ENCODE peak calls at places on chromosomes 16 and 17, in ten cellular contexts. P, O, U, K, N, I, L, Q, R and H are unnamed samples.
A peak's percentile ranks its signal among the peaks of the same experiment; 100 is the strongest.

GRCh38 chr17:27456681-27457404 is 595 bp downstream of the KSR1 start:
- DNase-seq in P (no peak), O (no peak), U (no peak), K (no peak), N (peak; percentile 50), I (peak; percentile 68), L (no peak), Q (no peak), R (no peak), H (no peak)

GRCh38 chr16:49010396-49010795 is 271.2 kb downstream of the CBLN1 start:
- DNase-seq in P (no peak), O (no peak), U (no peak), K (no peak), N (no peak), I (no peak), L (no peak), Q (no peak), R (no peak), H (no peak)

GRCh38 chr17:41338961-41339485 is 11.6 kb downstream of the KRT33A start:
- DNase-seq in P (no peak), O (no peak), U (no peak), K (no peak), N (no peak), I (no peak), L (no peak), Q (no peak), R (no peak), H (no peak)

GRCh38 chr17:48998557-48999440 is 1.6 kb downstream of the IGF2BP1 start:
- DNase-seq in P (peak; percentile 67), O (peak; percentile 86), U (no peak), K (no peak), N (no peak), I (no peak), L (no peak), Q (no peak), R (no peak), H (peak; percentile 8)

GRCh38 chr16:28846933-28847273 is 755 bp upstream of the TUFM start:
- DNase-seq in P (no peak), O (no peak), U (no peak), K (no peak), N (no peak), I (no peak), L (no peak), Q (no peak), R (no peak), H (no peak)

GRCh38 chr17:65261152-65261551 is 124.0 kb downstream of the RGS9 start:
- DNase-seq in P (no peak), O (no peak), U (no peak), K (no peak), N (peak; percentile 39), I (no peak), L (no peak), Q (no peak), R (no peak), H (no peak)

GRCh38 chr16:84143784-84144199 is 1.2 kb downstream of the HSDL1 start:
- DNase-seq in P (peak; percentile 2), O (peak; percentile 12), U (no peak), K (no peak), N (no peak), I (no peak), L (no peak), Q (no peak), R (no peak), H (no peak)

GRCh38 chr17:8629371-8630226 is 926 bp downstream of the MYH10 start:
- DNase-seq in P (peak; percentile 53), O (peak; percentile 21), U (peak; percentile 52), K (no peak), N (peak; percentile 50), I (peak; percentile 68), L (peak; percentile 45), Q (no peak), R (peak; percentile 57), H (peak; percentile 47)

GRCh38 chr17:57735707-57736106 is 9.4 kb downstream of the CCDC182 start:
- DNase-seq in P (no peak), O (peak; percentile 34), U (no peak), K (no peak), N (peak; percentile 50), I (no peak), L (no peak), Q (no peak), R (no peak), H (no peak)

GRCh38 chr16:262121-262745 is 13.5 kb downstream of the RGS11 start:
- DNase-seq in P (no peak), O (no peak), U (no peak), K (no peak), N (no peak), I (no peak), L (no peak), Q (no peak), R (no peak), H (no peak)

GRCh38 chr16:12784076-12784475 is 19.6 kb downstream of the CPPED1 start:
- DNase-seq in P (no peak), O (no peak), U (no peak), K (no peak), N (no peak), I (no peak), L (no peak), Q (no peak), R (no peak), H (no peak)

GRCh38 chr17:76833747-76834146 is 34.5 kb upstream of the MGAT5B start:
- DNase-seq in P (no peak), O (no peak), U (no peak), K (no peak), N (no peak), I (no peak), L (no peak), Q (no peak), R (no peak), H (no peak)

GRCh38 chr17:40139566-40140058 is 725 bp upstream of the CASC3 start:
- DNase-seq in P (no peak), O (no peak), U (no peak), K (no peak), N (no peak), I (no peak), L (no peak), Q (peak; percentile 30), R (peak; percentile 71), H (no peak)

GRCh38 chr16:23119570-23119969 is 29.7 kb downstream of the USP31 start:
- DNase-seq in P (peak; percentile 58), O (no peak), U (no peak), K (no peak), N (no peak), I (no peak), L (no peak), Q (no peak), R (no peak), H (no peak)

GRCh38 chr16:86886651-86887050 is 308.3 kb downstream of the FOXL1 start:
- DNase-seq in P (no peak), O (no peak), U (no peak), K (no peak), N (no peak), I (no peak), L (peak; percentile 14), Q (no peak), R (no peak), H (no peak)
- TF ChIP-seq CTCF in P (no peak), O (no peak), U (no peak), K (no peak), N (no peak), I (no peak), L (no peak), Q (no peak), R (no peak), H (no peak)

DNA sequence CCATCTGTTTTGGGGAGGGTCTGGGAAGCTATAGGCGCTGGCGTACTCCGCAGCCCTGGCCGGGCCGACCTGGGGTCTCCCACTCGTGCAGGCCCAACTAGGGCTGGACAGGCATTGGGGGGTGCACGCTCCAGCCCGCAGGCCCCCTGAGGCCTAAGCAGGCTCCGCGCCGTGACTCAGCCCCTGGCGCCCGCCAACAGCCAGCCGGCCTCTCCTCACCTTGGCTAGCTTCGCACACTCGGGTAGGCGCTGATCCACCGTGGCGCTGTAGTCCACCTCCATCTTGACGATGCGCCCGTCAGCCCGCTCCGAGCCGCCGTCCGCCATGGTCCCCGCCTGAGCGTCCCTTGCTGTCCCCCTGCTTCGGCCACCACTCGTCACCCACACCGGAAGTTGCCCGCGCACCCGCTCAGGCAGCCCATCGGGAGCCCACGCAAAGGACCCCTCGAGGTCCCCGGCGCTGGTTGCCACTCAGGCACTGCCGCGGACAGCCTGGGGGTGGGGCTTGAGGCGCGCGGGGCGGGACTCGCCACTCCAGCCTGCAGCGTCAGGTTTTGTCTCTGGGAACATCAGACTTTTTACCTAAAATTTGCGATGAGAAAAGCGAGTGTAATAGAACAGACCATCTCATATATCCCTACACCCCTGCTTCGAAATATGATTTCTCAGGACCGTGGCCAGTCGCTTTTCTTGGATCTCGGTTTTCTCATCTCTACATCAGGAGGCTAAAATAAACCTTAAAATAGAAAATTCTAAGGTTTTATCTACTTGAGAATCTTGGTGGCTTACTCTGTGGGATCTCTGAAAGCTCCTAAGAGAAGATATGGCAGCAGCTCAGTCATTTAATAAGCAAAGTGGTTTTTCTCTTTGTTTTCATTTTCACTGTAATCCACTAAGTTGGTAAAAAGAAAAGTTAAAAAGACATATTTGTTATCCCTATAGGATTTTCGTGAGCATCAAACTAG is at the start of gene PSMD12:
- DNase-seq in P (peak; percentile 94), O (peak; percentile 93), U (peak; percentile 97), K (peak; percentile 67), N (peak; percentile 88), I (peak; percentile 97), L (peak; percentile 95), Q (peak; percentile 91), R (peak; percentile 96), H (peak; percentile 96)
- TF ChIP-seq CTCF in P (no peak), O (no peak), U (no peak), K (no peak), N (no peak), I (no peak), L (no peak), Q (no peak), R (peak; percentile 17), H (no peak)

DNA sequence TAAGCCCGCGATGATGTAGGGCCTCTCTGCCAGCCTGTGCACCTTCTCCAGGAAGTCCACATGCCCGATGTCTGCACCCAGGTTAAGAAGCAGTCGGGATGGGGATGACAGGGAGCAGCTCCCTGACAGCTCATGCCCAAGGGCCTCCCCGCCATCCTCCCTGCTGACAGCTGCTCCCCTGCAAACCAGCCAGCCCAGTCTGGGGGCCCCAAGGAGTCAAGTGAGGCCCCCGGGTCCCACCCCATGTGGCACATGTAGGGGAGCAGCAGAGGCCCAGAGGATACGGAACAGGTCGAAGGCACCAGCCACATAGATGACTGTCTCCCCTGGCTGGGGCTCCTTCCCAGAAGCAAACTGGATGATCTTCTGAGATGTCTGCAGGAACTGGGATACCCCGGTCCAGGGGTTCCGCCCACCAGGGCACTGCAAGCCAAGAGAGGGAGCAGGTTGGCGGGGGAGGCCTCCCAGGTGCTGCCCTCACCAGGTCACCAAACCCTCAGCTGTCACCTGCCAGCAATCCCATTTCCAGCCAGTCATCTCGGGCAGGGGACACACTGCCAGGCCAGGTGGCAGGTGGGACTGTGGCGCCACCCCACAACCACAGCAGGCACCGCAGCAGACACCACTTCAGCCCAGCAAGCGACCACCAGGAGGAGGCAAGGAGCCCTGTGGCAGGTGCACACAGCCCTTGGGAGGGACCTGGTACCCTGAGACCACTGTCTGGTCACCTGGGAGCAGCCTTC is 4.6 kb downstream of the PCYT2 start:
- DNase-seq in P (no peak), O (no peak), U (no peak), K (no peak), N (peak; percentile 60), I (no peak), L (no peak), Q (no peak), R (no peak), H (no peak)
- TF ChIP-seq CTCF in P (no peak), O (no peak), U (no peak), K (no peak), N (no peak), I (no peak), L (peak; percentile 17), Q (no peak), R (no peak), H (no peak)

GRCh38 chr16:71808593-71809449 is at the start of gene AP1G1:
- DNase-seq in P (peak; percentile 99), O (peak; percentile 99), U (peak; percentile 93), K (peak; percentile 96), N (peak; percentile 92), I (peak; percentile 97), L (peak; percentile 99), Q (peak; percentile 97), R (peak; percentile 98), H (peak; percentile 94)
- TF ChIP-seq CTCF in P (no peak), O (no peak), U (no peak), K (no peak), N (no peak), I (no peak), L (no peak), Q (no peak), R (no peak), H (no peak)